ENCODE peak calls at places on chromosomes 12 and 14, in five cellular contexts. J is endothelial cell, P is type B pancreatic cell, H is RWPE1, Q is HFF-Myc. I is an unnamed sample.

GRCh38 chr14:104243200-104243599 is 104.8 kb downstream of the KIF26A start:
- DNase-seq in J (no peak), P (peak), H (no peak), Q (no peak), I (no peak)

GRCh38 chr14:80621701-80622100 is 319.8 kb downstream of the CEP128 start:
- DNase-seq in J (no peak), P (no peak), H (peak), Q (peak), I (no peak)

GRCh38 chr12:93653712-93654111 is 23.5 kb upstream of the CRADD start:
- DNase-seq in J (no peak), P (no peak), H (no peak), Q (no peak), I (no peak)

GRCh38 chr12:100661300-100661951 is 87.9 kb downstream of the GAS2L3 start:
- DNase-seq in J (no peak), P (no peak), H (no peak), Q (no peak), I (no peak)

GRCh38 chr14:24633353-24633752 is 637 bp downstream of the GZMB start:
- DNase-seq in J (no peak), P (no peak), H (no peak), Q (no peak), I (no peak)

GRCh38 chr14:68736519-68736918 is 56.3 kb downstream of the ZFP36L1 start:
- DNase-seq in J (no peak), P (no peak), H (no peak), Q (no peak), I (no peak)

GRCh38 chr12:20646239-20646827 is 48.8 kb upstream of the SLCO1C1 start:
- DNase-seq in J (no peak), P (no peak), H (peak), Q (peak), I (no peak)

GRCh38 chr14:68656452-68656851 is 136.4 kb downstream of the ZFP36L1 start:
- DNase-seq in J (no peak), P (no peak), H (no peak), Q (no peak), I (no peak)

GRCh38 chr12:70736775-70737174 is 99.5 kb upstream of the PTPRB start:
- DNase-seq in J (no peak), P (no peak), H (no peak), Q (no peak), I (no peak)

GRCh38 chr12:68793975-68794652 is 13.9 kb upstream of the MDM2 start:
- DNase-seq in J (no peak), P (no peak), H (no peak), Q (no peak), I (no peak)

GRCh38 chr14:94028450-94028826 is 2.3 kb downstream of the OTUB2 start:
- DNase-seq in J (no peak), P (no peak), H (peak), Q (no peak), I (peak)

GRCh38 chr14:39350866-39351265 is 81.4 kb downstream of the FBXO33 start:
- DNase-seq in J (no peak), P (no peak), H (no peak), Q (no peak), I (no peak)

GRCh38 chr12:79689477-79690155 is 1.1 kb downstream of the PAWR start:
- DNase-seq in J (peak), P (peak), H (no peak), Q (no peak), I (peak)

GRCh38 chr12:55720071-55720564 is at the start of gene RDH5:
- DNase-seq in J (no peak), P (no peak), H (no peak), Q (no peak), I (no peak)

GRCh38 chr12:55696141-55696540 is 11.6 kb downstream of the ITGA7 start:
- DNase-seq in J (no peak), P (no peak), H (no peak), Q (no peak), I (no peak)

GRCh38 chr12:68769941-68770340 is 24.0 kb downstream of the SLC35E3 start:
- DNase-seq in J (no peak), P (no peak), H (no peak), Q (no peak), I (no peak)

GRCh38 chr12:28209782-28210181 is 19.5 kb downstream of the CCDC91 start:
- DNase-seq in J (no peak), P (no peak), H (no peak), Q (no peak), I (no peak)

GRCh38 chr14:65637780-65638179 is 225.2 kb downstream of the FUT8 start:
- DNase-seq in J (no peak), P (no peak), H (peak), Q (peak), I (peak)

GRCh38 chr12:34625116-34625515 is 602.8 kb downstream of the ALG10 start:
- DNase-seq in J (no peak), P (no peak), H (no peak), Q (no peak), I (no peak)

GRCh38 chr14:104865631-104866441 is 768 bp downstream of the CEP170B start:
- DNase-seq in J (peak), P (peak), H (peak), Q (no peak), I (peak)

GRCh38 chr14:65228436-65228835 is 126.1 kb upstream of the MAX start:
- DNase-seq in J (no peak), P (no peak), H (no peak), Q (no peak), I (no peak)

GRCh38 chr14:61584258-61584657 is 111.1 kb upstream of the HIF1A start:
- DNase-seq in J (no peak), P (no peak), H (no peak), Q (no peak), I (no peak)

GRCh38 chr12:116607039-116607438 is 47.9 kb downstream of the MAP1LC3B2 start:
- DNase-seq in J (no peak), P (no peak), H (no peak), Q (no peak), I (no peak)

GRCh38 chr14:32343926-32344430 is 14.9 kb downstream of the AKAP6 start:
- DNase-seq in J (no peak), P (no peak), H (no peak), Q (no peak), I (no peak)

GRCh38 chr12:83573676-83574075 is 887.0 kb downstream of the TMTC2 start:
- DNase-seq in J (no peak), P (no peak), H (peak), Q (peak), I (no peak)

GRCh38 chr12:123131879-123132402 is 18.9 kb downstream of the PITPNM2 start:
- DNase-seq in J (no peak), P (no peak), H (no peak), Q (no peak), I (peak)

GRCh38 chr14:88168025-88168424 is 155.0 kb downstream of the KCNK10 start:
- DNase-seq in J (no peak), P (no peak), H (no peak), Q (no peak), I (no peak)

GRCh38 chr14:59819446-59820088 is 51.0 kb downstream of the RTN1 start:
- DNase-seq in J (no peak), P (no peak), H (no peak), Q (no peak), I (no peak)

GRCh38 chr12:82357340-82357739 is 847 bp downstream of the CCDC59 start:
- DNase-seq in J (no peak), P (no peak), H (no peak), Q (no peak), I (no peak)

GRCh38 chr12:64385468-64385867 is 5.1 kb downstream of the C12orf56 start:
- DNase-seq in J (no peak), P (no peak), H (peak), Q (no peak), I (peak)

GRCh38 chr14:76926521-76927251 is 100.5 kb downstream of the LRRC74A start:
- DNase-seq in J (no peak), P (no peak), H (no peak), Q (no peak), I (peak)

GRCh38 chr12:57590892-57591566 is at the start of gene PIP4K2C:
- DNase-seq in J (peak), P (peak), H (peak), Q (no peak), I (peak)

DNA sequence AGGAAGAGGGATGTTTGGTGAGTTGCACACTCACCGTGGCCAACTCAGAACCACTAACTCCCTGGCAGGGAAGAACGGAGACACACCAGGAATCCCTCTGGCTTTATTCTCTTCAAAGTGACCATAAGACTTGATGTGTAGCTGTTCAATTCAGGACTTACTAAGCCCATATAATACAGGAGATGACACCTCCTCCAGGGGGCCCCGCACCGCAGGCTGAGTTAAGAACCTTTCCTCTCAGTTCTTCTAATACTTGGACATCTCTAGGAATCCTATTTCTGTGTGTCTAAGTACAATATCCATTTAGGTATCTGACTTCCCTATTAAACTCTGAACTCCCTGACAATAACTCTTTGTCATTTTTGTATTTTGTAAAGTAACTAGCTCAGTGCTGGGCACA is 49.5 kb downstream of the DCAF4 start:
- DNase-seq in J (no peak), P (no peak), H (no peak), Q (no peak), I (peak)
- TF ChIP-seq CTCF in J (no peak), P (peak), H (no peak), Q (peak), I (no peak)

GRCh38 chr14:55764784-55765183 is 184.8 kb downstream of the KTN1 start:
- DNase-seq in J (no peak), P (no peak), H (no peak), Q (no peak), I (no peak)
- TF ChIP-seq CTCF in J (no peak), P (no peak), H (no peak), Q (no peak), I (no peak)

GRCh38 chr12:101670007-101670671 is 27.3 kb upstream of the CHPT1 start:
- DNase-seq in J (peak), P (no peak), H (no peak), Q (peak), I (peak)
- TF ChIP-seq CTCF in J (peak), P (peak), H (no peak), Q (peak), I (peak)

DNA sequence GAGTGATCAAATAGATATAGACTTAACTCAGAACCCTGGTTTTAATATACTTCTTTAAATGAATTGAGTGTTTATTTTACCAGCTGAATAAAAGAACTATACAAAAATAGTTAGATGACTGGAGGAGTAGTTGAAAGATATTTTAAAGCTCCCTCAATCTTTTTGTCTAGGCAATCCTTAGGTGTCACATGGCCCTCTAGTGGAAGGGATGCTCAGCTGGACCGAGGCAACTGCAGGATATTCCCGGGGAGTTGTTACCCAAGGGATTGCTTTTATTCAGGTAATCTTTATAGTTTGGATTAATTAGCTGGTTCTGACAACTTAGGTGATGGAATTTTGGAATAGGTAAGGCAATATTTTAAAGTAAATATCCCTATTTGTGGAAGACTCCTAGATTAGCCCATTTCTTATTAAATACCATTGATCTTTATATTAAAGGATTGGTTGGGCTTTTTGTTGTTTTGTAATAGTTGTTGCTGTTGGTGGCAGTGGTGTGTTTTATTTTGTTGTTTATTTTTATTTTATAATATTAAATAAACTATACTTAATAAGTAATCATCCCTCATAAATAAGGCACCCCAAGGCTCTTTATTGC is 57.1 kb downstream of the ZDHHC17 start:
- DNase-seq in J (peak), P (no peak), H (peak), Q (peak), I (no peak)
- TF ChIP-seq CTCF in J (peak), P (peak), H (peak), Q (peak), I (no peak)

DNA sequence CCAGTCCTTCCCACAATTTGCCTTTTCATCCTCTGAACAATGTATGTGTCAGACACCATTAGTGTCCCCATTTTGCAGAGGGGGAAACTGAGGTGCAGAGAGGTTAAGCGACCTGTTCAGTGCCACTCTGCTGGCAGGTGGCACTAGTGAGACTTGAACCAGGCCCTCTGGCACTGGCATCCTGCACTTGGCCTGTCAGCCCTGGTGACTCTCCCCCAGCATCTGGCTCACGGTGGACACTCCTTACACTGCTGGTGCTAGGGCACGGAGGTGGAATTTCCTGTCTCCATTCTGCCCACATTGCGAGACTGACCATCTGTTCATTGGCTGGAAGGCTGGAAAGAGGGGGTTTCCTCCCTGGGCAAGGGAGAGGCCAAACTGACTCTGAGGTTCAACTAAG is 48.7 kb downstream of the CCNK start:
- DNase-seq in J (no peak), P (no peak), H (no peak), Q (no peak), I (no peak)
- TF ChIP-seq CTCF in J (no peak), P (no peak), H (no peak), Q (no peak), I (no peak)

GRCh38 chr12:6080149-6081045 is 44.1 kb downstream of the VWF start:
- DNase-seq in J (no peak), P (no peak), H (no peak), Q (no peak), I (no peak)
- TF ChIP-seq CTCF in J (no peak), P (no peak), H (no peak), Q (no peak), I (no peak)

I was measured in activated CD8-positive, alpha-beta T cell treated with anti-CD3 and anti-CD28 coated beads for 36 hours.